ENCODE peak calls at places on chromosomes 3 and 15, in eight cellular contexts. Y is GM23248; H is activated CD8-positive, alpha-beta memory T cell treated with anti-CD3 and anti-CD28 coated beads, Interleukin-2, amount 10 ng/mL, durations not matched to agents 7 days and 5 days; Z is retina; J is heart left ventricle; K is hypothalamus; X is ovary; D is COR-L47. Q is an unnamed sample.

GRCh38 chr3:127690823-127691452 is 18.2 kb downstream of the ABTB1 start:
- DNase-seq in Y (peak), H (no peak), Z (peak), J (no peak), K (no peak), X (peak), D (peak), Q (peak)

GRCh38 chr15:23912191-23912590 is 225.1 kb upstream of the NDN start:
- DNase-seq in Y (no peak), H (no peak), Z (peak), J (no peak), K (no peak), X (no peak), D (no peak), Q (peak)

GRCh38 chr3:130854208-130854864 is 39.5 kb upstream of the ATP2C1 start:
- DNase-seq in Y (no peak), H (no peak), Z (no peak), J (no peak), K (no peak), X (no peak), D (no peak), Q (no peak)

GRCh38 chr3:123021986-123022510 is 5.5 kb downstream of the SEMA5B start:
- DNase-seq in Y (no peak), H (no peak), Z (peak), J (no peak), K (no peak), X (no peak), D (no peak), Q (peak)

GRCh38 chr3:34683851-34684250 is 885.4 kb downstream of the PDCD6IP start:
- DNase-seq in Y (peak), H (peak), Z (peak), J (peak), K (no peak), X (peak), D (peak), Q (peak)

GRCh38 chr3:155149494-155149893 is 69.4 kb downstream of the MME start:
- DNase-seq in Y (no peak), H (no peak), Z (no peak), J (no peak), K (no peak), X (no peak), D (no peak), Q (no peak)

GRCh38 chr3:119794971-119795612 is 13.2 kb downstream of the NR1I2 start:
- DNase-seq in Y (no peak), H (no peak), Z (no peak), J (no peak), K (no peak), X (no peak), D (no peak), Q (peak)

GRCh38 chr3:125519678-125520562 is at the start of gene SNX4:
- DNase-seq in Y (peak), H (peak), Z (peak), J (peak), K (peak), X (peak), D (peak), Q (peak)

GRCh38 chr3:108060331-108060730 is 30.5 kb downstream of the CD47 start:
- DNase-seq in Y (no peak), H (no peak), Z (no peak), J (no peak), K (no peak), X (no peak), D (no peak), Q (no peak)

GRCh38 chr15:44545934-44546802 is 9.2 kb downstream of the EIF3J start:
- DNase-seq in Y (peak), H (peak), Z (no peak), J (no peak), K (no peak), X (no peak), D (no peak), Q (no peak)

GRCh38 chr3:79306939-79307590 is 460.7 kb downstream of the ROBO1 start:
- DNase-seq in Y (no peak), H (no peak), Z (no peak), J (no peak), K (no peak), X (no peak), D (no peak), Q (no peak)

GRCh38 chr15:90564109-90564508 is 34.4 kb downstream of the CRTC3 start:
- DNase-seq in Y (no peak), H (no peak), Z (no peak), J (no peak), K (no peak), X (no peak), D (no peak), Q (no peak)

GRCh38 chr15:44706946-44707636 is 4.0 kb downstream of the PATL2 start:
- DNase-seq in Y (no peak), H (no peak), Z (no peak), J (no peak), K (no peak), X (no peak), D (no peak), Q (no peak)

GRCh38 chr3:119637679-119638525 is 22.5 kb downstream of the POPDC2 start:
- DNase-seq in Y (peak), H (no peak), Z (no peak), J (no peak), K (no peak), X (no peak), D (no peak), Q (no peak)

GRCh38 chr15:70831094-70831911 is 22.7 kb downstream of the LARP6 start:
- DNase-seq in Y (no peak), H (no peak), Z (no peak), J (no peak), K (no peak), X (no peak), D (no peak), Q (no peak)

GRCh38 chr15:47726399-47726823 is 9.1 kb downstream of the SEMA6D start:
- DNase-seq in Y (no peak), H (no peak), Z (no peak), J (no peak), K (no peak), X (no peak), D (no peak), Q (no peak)

GRCh38 chr3:68832680-68833079 is 99.7 kb downstream of the TAFA4 start:
- DNase-seq in Y (no peak), H (no peak), Z (no peak), J (no peak), K (no peak), X (no peak), D (no peak), Q (peak)

GRCh38 chr15:101489236-101489632 is 273 bp downstream of the PCSK6 start:
- DNase-seq in Y (peak), H (peak), Z (no peak), J (no peak), K (no peak), X (peak), D (peak), Q (peak)

GRCh38 chr15:63599401-63600000 is 2.3 kb downstream of the FBXL22 start:
- DNase-seq in Y (peak), H (peak), Z (no peak), J (peak), K (no peak), X (peak), D (peak), Q (peak)

GRCh38 chr15:92670625-92671024 is 15.1 kb upstream of the FAM174B start:
- DNase-seq in Y (no peak), H (no peak), Z (no peak), J (no peak), K (no peak), X (no peak), D (no peak), Q (no peak)

GRCh38 chr3:185824051-185824466 is 783 bp downstream of the IGF2BP2 start:
- DNase-seq in Y (peak), H (no peak), Z (peak), J (peak), K (no peak), X (peak), D (no peak), Q (peak)

Q was measured in neural progenitor cell.